ENCODE peak calls at places on chromosome 1, in eight cellular contexts. R, H, K, J, V, A, X and B are unnamed samples.

GRCh38 chr1:102535829-102536505 is 539.2 kb upstream of the OLFM3 start:
- DNase-seq in R (no peak), H (no peak), K (no peak), J (no peak), V (no peak), A (no peak), X (no peak), B (no peak)

GRCh38 chr1:30034627-30035521 is 688.5 kb downstream of the MATN1 start:
- DNase-seq in R (no peak), H (peak), K (peak), J (peak), V (no peak), A (no peak), X (no peak), B (no peak)

GRCh38 chr1:158002022-158002629 is 8.7 kb downstream of the KIRREL1 start:
- DNase-seq in R (no peak), H (no peak), K (no peak), J (peak), V (no peak), A (no peak), X (no peak), B (peak)

GRCh38 chr1:224632381-224632871 is 16.3 kb downstream of the CNIH3 start:
- DNase-seq in R (no peak), H (no peak), K (no peak), J (peak), V (peak), A (peak), X (peak), B (no peak)

GRCh38 chr1:63713627-63714481 is 60.0 kb upstream of the ROR1 start:
- DNase-seq in R (peak), H (no peak), K (no peak), J (peak), V (no peak), A (no peak), X (peak), B (peak)

GRCh38 chr1:223137402-223138100 is 5.5 kb downstream of the TLR5 start:
- DNase-seq in R (no peak), H (no peak), K (no peak), J (peak), V (no peak), A (no peak), X (no peak), B (peak)

GRCh38 chr1:109640285-109640865 is 15.5 kb upstream of the GSTM4 start:
- DNase-seq in R (peak), H (peak), K (peak), J (peak), V (no peak), A (peak), X (no peak), B (peak)

GRCh38 chr1:53195913-53196484 is 625 bp upstream of the CPT2 start:
- DNase-seq in R (no peak), H (no peak), K (no peak), J (no peak), V (no peak), A (no peak), X (no peak), B (no peak)

GRCh38 chr1:87615917-87616316 is 287.2 kb downstream of the LMO4 start:
- DNase-seq in R (no peak), H (no peak), K (no peak), J (no peak), V (no peak), A (no peak), X (no peak), B (no peak)

GRCh38 chr1:218658294-218658693 is 313.2 kb downstream of the TGFB2 start:
- DNase-seq in R (no peak), H (no peak), K (no peak), J (no peak), V (no peak), A (no peak), X (no peak), B (no peak)
- TF ChIP-seq CTCF in R (no peak), H (no peak), K (no peak), J (no peak), V (peak), A (no peak), X (no peak), B (no peak)

GRCh38 chr1:78004719-78005346 is at the start of gene DNAJB4:
- DNase-seq in R (peak), H (peak), K (no peak), J (peak), V (peak), A (peak), X (peak), B (peak)

GRCh38 chr1:78005755-78006154 is 1.0 kb downstream of the DNAJB4 start:
- DNase-seq in R (no peak), H (peak), K (no peak), J (peak), V (peak), A (no peak), X (peak), B (peak)

GRCh38 chr1:78003882-78004718 is 639 bp upstream of the DNAJB4 start:
- DNase-seq in R (peak), H (peak), K (no peak), J (peak), V (no peak), A (peak), X (peak), B (peak)

GRCh38 chr1:78005347-78005722 is 596 bp downstream of the DNAJB4 start:
- DNase-seq in R (no peak), H (no peak), K (no peak), J (no peak), V (no peak), A (no peak), X (no peak), B (no peak)

DNA sequence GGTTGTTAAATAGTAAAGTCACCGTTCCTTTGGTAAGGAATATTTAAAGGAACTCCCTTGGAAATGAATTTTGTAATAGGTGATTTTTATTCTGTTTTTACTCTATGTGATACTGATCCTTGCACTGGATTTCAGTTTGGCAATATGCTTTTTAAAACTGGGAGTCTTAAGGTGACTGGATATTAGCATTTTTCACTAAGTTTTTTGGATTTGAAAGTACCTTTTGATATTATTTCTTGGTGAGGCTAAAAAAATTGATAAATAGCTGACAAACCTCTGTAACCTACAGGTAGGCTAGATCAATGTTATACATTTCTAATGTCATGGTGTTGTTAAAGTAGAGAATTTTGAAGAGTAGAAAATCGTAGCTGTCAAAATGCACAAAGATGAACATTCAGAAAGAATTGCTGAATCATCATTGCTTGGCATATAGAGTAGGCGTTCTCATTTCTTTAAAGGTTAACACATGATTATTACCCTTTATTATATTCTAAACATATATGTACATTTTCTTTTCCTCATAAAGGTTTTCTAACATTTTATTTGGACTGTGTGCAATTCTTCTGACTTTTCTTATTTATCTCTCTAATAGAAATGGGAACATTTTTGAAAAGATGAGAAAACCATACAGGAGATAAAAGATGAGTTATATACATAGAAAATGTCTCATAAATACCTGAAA is 1.5 kb upstream of the DNAJB4 start:
- DNase-seq in R (no peak), H (no peak), K (no peak), J (peak), V (no peak), A (no peak), X (no peak), B (no peak)
- H3K4me3 ChIP-seq in R (peak), H (peak), K (no peak), J (peak), V (no peak), A (no peak), X (no peak), B (no peak)

GRCh38 chr1:226547754-226548191 is 791 bp upstream of the STUM start:
- DNase-seq in R (peak), H (peak), K (peak), J (peak), V (peak), A (peak), X (peak), B (peak)
- TF ChIP-seq CTCF in R (peak), H (peak), K (peak), J (no peak), V (peak), A (peak), X (peak), B (peak)

DNA sequence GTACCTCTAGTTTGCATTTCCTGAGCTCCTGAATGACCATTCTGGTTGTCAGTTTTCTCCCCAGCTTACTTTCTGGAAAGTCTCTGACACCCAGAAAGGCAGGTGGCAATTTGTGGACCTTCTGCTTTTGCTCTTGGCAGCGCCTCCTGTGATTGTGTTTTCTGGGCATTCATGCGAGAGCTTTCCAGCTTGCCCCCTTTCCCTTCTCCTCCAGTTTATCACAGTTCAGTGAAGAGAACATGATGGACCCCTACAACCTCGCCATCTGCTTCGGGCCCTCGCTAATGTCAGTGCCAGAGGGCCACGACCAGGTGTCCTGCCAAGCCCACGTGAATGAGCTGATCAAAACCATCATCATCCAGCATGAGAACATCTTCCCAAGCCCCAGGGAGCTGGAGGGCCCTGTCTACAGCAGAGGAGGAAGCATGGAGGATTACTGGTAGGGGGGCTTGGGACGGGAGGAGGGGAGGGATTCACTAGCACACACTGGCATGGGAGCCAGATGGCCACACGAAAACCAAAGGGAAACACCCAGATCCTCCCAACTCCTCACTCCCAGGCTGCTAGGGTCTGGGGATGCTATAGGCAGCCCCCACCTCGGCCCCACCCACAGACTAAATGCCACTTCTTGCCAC is 24.3 kb upstream of the IKBKE start:
- DNase-seq in R (no peak), H (no peak), K (no peak), J (no peak), V (no peak), A (no peak), X (no peak), B (no peak)
- H3K4me3 ChIP-seq in R (no peak), H (no peak), K (no peak), J (no peak), V (no peak), A (no peak), X (no peak), B (no peak)

DNA sequence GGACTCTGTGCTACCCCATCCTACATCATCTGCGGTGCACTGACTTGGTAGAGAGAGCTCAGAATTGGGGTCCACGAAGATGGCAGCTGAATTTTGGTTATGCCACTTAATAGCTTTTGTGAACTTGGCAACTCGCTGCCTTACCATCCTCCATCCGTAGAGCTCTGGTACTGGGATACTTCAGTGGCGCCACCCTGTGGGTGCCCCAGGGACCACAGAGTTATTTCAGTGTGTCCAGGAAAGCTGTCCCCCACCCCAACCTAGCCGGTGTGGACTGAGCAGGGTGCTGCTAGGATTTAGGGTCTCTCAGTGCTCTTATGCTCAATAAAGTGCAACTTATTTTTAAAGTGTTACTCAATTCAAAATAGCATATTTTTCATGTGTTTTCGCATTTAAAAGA is 9.0 kb upstream of the USF1 start:
- DNase-seq in R (no peak), H (no peak), K (no peak), J (no peak), V (no peak), A (no peak), X (no peak), B (no peak)
- TF ChIP-seq CTCF in R (peak), H (no peak), K (peak), J (no peak), V (peak), A (no peak), X (peak), B (peak)

DNA sequence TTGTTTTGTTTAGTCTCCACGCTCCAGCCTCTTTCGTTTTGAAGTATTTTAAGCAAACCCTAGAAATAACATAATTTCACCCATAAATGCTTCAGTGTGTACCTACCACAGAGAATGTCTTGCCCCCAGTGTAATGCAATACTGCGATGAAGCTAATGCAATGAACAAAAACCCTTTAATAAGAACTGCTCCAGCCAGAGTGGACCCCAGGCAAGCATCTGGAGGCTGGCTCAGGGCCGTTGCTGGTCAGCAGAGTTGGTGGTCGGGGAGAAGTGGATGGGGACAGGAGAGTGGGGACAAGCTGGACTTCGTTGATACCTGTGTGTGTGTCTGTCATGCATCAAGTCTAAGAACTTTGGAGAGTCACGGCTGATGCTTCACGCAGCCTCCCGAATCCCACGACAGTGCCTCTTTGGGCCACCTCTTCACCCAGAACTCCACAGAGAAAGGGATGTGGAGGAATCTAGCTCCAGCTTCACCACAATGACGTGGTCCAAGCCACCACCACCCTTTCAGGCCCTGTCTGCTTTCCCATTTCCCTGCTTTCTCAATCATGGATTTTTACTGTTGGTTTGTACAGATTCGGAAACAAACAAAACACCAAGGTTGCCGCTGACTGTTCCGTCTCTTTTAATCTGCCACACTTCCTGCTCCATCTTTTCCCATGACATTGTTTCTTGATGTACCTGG is 108.6 kb upstream of the ERRFI1 start:
- DNase-seq in R (no peak), H (no peak), K (no peak), J (peak), V (no peak), A (no peak), X (no peak), B (no peak)
- H3K4me3 ChIP-seq in R (no peak), H (no peak), K (no peak), J (no peak), V (no peak), A (no peak), X (peak), B (no peak)

DNA sequence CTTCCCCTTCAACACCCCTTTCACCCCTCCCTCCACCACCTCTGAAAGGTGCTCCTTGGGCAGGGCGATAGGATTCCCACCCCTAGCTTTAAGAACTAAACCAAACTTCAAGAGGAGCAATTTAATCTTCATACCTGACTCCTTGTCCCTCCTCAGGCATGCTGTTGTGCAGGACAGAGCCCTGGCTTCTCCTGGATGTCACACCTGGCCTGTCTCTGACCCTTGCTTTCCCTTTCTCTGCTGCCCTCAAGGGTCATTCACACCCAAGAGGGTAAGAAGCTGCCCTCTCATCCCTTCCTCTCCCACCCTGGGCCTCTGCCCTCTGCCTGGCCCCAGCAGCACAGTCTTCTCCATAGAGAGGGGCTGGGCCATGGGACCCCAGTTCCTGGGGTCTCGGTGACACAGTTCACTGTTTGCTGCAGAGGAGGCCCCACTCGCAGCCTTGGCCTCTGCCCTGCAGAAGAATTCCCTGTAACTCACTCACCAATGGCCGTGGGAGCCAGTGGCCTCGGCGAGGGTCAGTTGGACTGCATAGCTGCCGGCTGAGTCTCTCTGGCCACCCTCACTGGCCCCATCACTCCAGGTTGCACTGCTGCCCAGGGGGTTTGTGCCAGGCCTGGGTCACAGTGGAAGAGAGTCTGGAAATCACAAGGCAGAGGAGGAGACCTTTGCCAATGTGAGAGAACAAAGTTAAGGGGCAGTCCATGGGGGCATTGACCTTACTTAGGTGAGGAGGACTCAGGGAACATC is 28.4 kb upstream of the LHX4 start:
- DNase-seq in R (no peak), H (no peak), K (no peak), J (no peak), V (no peak), A (no peak), X (no peak), B (no peak)
- TF ChIP-seq CTCF in R (no peak), H (no peak), K (no peak), J (no peak), V (no peak), A (no peak), X (no peak), B (no peak)

GRCh38 chr1:177586429-177586828 is 383.4 kb downstream of the SEC16B start:
- DNase-seq in R (no peak), H (no peak), K (no peak), J (peak), V (peak), A (no peak), X (no peak), B (peak)
- H3K4me3 ChIP-seq in R (no peak), H (no peak), K (no peak), J (no peak), V (no peak), A (no peak), X (no peak), B (no peak)

GRCh38 chr1:17671741-17672140 is 83.4 kb upstream of the ACTL8 start:
- DNase-seq in R (no peak), H (no peak), K (no peak), J (no peak), V (no peak), A (no peak), X (no peak), B (no peak)
- TF ChIP-seq CTCF in R (peak), H (no peak), K (no peak), J (no peak), V (no peak), A (no peak), X (no peak), B (no peak)

DNA sequence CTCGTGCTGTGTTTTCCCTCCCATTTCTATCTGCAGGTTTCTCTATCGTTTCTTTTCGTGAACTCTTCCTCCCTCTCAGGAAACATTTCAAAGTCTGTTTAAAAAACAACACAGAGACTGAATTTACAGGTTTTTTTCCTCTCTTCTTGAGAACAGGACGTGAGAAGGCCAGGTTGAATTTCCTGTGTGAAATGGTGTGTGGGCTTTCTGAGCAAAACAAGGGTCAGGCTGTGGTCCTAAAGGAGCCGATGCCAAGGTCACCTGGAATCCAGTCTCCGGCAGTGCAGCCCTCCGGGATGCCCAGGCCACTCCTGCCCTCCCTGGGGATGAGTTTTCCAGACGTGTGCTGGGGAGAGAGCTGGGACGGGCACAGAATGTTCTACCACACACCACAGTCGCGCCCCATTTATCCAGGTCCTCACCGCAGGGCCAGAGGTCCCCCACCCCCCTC is 62.7 kb upstream of the RUNX3 start:
- DNase-seq in R (no peak), H (no peak), K (no peak), J (no peak), V (no peak), A (no peak), X (no peak), B (no peak)
- H3K4me3 ChIP-seq in R (no peak), H (no peak), K (no peak), J (no peak), V (no peak), A (no peak), X (no peak), B (no peak)